ENCODE peak calls at places on chromosome 18, in four cellular contexts. W, N, A and I are unnamed samples.

GRCh38 chr18:69943021-69943420 is 4.7 kb downstream of the CD226 start:
- DNase-seq in N (no peak), W (no peak), A (no peak), I (no peak)

GRCh38 chr18:37582306-37582705 is 16.7 kb upstream of the CELF4 start:
- DNase-seq in W (no peak), N (no peak), A (no peak), I (no peak)

GRCh38 chr18:9989481-9989880 is 75.7 kb downstream of the VAPA start:
- DNase-seq in N (no peak), A (no peak), W (no peak), I (no peak)

GRCh38 chr18:36899289-36899688 is 70.4 kb downstream of the KIAA1328 start:
- DNase-seq in N (no peak), A (no peak), W (no peak), I (peak)

GRCh38 chr18:37429768-37430167 is 135.8 kb downstream of the CELF4 start:
- DNase-seq in A (no peak), W (no peak), N (no peak), I (no peak)

GRCh38 chr18:79241755-79242154 is 154.0 kb upstream of the NFATC1 start:
- DNase-seq in W (no peak), N (peak), A (no peak), I (no peak)

GRCh38 chr18:44687421-44687820 is 6.7 kb downstream of the SETBP1 start:
- DNase-seq in A (no peak), N (peak), W (no peak), I (no peak)

GRCh38 chr18:4453712-4454547 is 1.2 kb downstream of the DLGAP1 start:
- DNase-seq in W (no peak), A (no peak), N (peak), I (no peak)

GRCh38 chr18:24368749-24369148 is 28.9 kb downstream of the OSBPL1A start:
- DNase-seq in W (no peak), A (no peak), N (no peak), I (no peak)

GRCh38 chr18:49901862-49902340 is 88.6 kb upstream of the ACAA2 start:
- DNase-seq in A (no peak), N (no peak), W (no peak), I (no peak)

GRCh38 chr18:34773378-34773777 is 63.3 kb downstream of the DTNA start:
- DNase-seq in A (no peak), N (no peak), W (no peak), I (no peak)

GRCh38 chr18:42969366-42969765 is 146.1 kb downstream of the RIT2 start:
- DNase-seq in N (no peak), W (no peak), A (no peak), I (no peak)

GRCh38 chr18:79644666-79645057 is 34.9 kb upstream of the CTDP1 start:
- DNase-seq in W (no peak), N (no peak), A (no peak), I (no peak)

GRCh38 chr18:55243255-55243654 is 284.0 kb upstream of the CCDC68 start:
- DNase-seq in A (no peak), N (no peak), W (no peak), I (no peak)

GRCh38 chr18:34709104-34709503 is 994 bp upstream of the DTNA start:
- DNase-seq in W (no peak), N (no peak), A (no peak), I (no peak)

GRCh38 chr18:12659904-12660605 is 2.1 kb upstream of the SPIRE1 start:
- DNase-seq in N (peak), A (no peak), W (no peak), I (peak)

GRCh38 chr18:48689548-48689947 is 150.7 kb downstream of the CTIF start:
- DNase-seq in W (no peak), A (no peak), N (no peak), I (no peak)

GRCh38 chr18:48688961-48689360 is 150.1 kb downstream of the CTIF start:
- DNase-seq in W (no peak), N (no peak), A (no peak), I (no peak)

GRCh38 chr18:48683661-48684060 is 144.8 kb downstream of the CTIF start:
- DNase-seq in W (no peak), A (no peak), N (no peak), I (no peak)

GRCh38 chr18:48690494-48690893 is 151.7 kb downstream of the CTIF start:
- DNase-seq in N (no peak), W (no peak), A (no peak), I (no peak)

DNA sequence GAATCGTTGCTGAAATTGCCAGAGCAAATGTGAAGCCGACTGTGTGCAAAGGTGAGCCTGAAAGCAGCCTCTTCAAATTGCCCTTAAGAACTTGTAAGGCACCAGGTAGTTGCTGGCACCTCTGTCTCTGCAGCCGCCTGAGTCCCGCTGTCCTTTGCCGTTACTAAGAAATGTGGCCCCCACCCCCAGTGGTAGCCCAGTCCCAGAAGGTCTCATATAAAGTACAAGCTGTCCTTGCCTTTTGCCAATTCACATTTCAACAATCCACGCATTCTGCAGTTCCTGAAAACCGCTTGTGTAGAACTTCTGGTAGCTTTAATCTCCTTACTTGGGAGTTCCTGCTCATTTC is 148.8 kb downstream of the CTIF start:
- DNase-seq in A (no peak), W (no peak), N (no peak), I (no peak)
- TF ChIP-seq EP300 in A (no peak), W (no peak), N (no peak), I (no peak)

GRCh38 chr18:22433960-22434359 is 16.2 kb upstream of the CTAGE1 start:
- DNase-seq in N (no peak), A (no peak), W (no peak), I (no peak)

GRCh38 chr18:22428672-22429071 is 11.0 kb upstream of the CTAGE1 start:
- DNase-seq in A (no peak), W (no peak), N (no peak), I (no peak)

GRCh38 chr18:22434973-22435608 is 17.4 kb upstream of the CTAGE1 start:
- DNase-seq in W (no peak), N (no peak), A (no peak), I (no peak)

GRCh38 chr18:22429564-22429963 is 11.8 kb upstream of the CTAGE1 start:
- DNase-seq in N (no peak), W (no peak), A (no peak), I (no peak)

GRCh38 chr18:22432672-22433137 is 15.0 kb upstream of the CTAGE1 start:
- DNase-seq in N (no peak), W (no peak), A (no peak), I (peak)
- H3K9ac ChIP-seq in N (peak), W (no peak), A (no peak), I (peak)

GRCh38 chr18:39701071-39701783 is 2135.6 kb upstream of the CELF4 start:
- DNase-seq in N (no peak), W (no peak), A (no peak), I (no peak)
- TF ChIP-seq EP300 in N (no peak), W (no peak), A (no peak), I (no peak)

DNA sequence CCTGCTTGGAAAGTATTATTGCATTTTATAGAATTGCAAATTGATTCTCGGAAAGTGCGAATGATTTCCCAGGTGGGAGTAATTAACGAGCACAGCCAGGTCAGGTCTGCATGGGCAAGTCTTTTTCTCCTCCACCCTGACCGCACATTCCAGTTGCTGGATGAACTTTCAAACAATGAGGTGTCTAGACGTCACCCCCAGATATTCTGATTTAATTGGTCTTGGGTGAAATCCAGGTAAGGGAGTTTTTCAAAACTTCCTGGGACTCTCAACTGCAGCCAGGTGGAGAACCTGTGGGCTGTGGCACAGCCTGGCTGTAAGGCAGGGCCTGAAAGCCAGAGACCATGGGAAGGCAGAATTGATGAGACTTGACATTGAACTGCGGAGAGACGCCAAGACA is 15.9 kb upstream of the RNF152 start:
- DNase-seq in W (no peak), A (no peak), N (no peak), I (no peak)
- H3K9ac ChIP-seq in W (no peak), A (no peak), N (no peak), I (no peak)